ENCODE peak calls at places on chromosomes 4 and X, in seven cellular contexts. One of them, this sample, is unnamed.

GRCh38 chr4:184351560-184352451 is 122.5 kb downstream of the IRF2 start:
- DNase-seq in iris pigment epithelial cell: no peak
- DNase-seq in stimulated activated CD4-positive, alpha-beta T cell treated with anti-CD3 and anti-CD28 coated beads, Interleukin-15, amount 100 ng/mL, for 1 hour: no peak
- DNase-seq in amygdala: no peak
- DNase-seq in T-helper 22 cell: no peak
- DNase-seq in non-pigmented ciliary epithelial cell: no peak
- DNase-seq in NCI-H774: no peak
- DNase-seq in this sample: no peak

GRCh38 chrX:55039471-55039870 is 8.7 kb upstream of the ALAS2 start:
- DNase-seq in iris pigment epithelial cell: no peak
- DNase-seq in stimulated activated CD4-positive, alpha-beta T cell treated with anti-CD3 and anti-CD28 coated beads, Interleukin-15, amount 100 ng/mL, for 1 hour: no peak
- DNase-seq in amygdala: no peak
- DNase-seq in T-helper 22 cell: no peak
- DNase-seq in non-pigmented ciliary epithelial cell: no peak
- DNase-seq in NCI-H774: no peak
- DNase-seq in this sample: no peak

GRCh38 chr4:99657801-99658200 is at the start of gene C4orf54:
- DNase-seq in iris pigment epithelial cell: no peak
- DNase-seq in stimulated activated CD4-positive, alpha-beta T cell treated with anti-CD3 and anti-CD28 coated beads, Interleukin-15, amount 100 ng/mL, for 1 hour: no peak
- DNase-seq in amygdala: no peak
- DNase-seq in T-helper 22 cell: no peak
- DNase-seq in non-pigmented ciliary epithelial cell: no peak
- DNase-seq in NCI-H774: no peak
- DNase-seq in this sample: no peak

GRCh38 chr4:157012781-157013180 is 41.2 kb upstream of the PDGFC start:
- DNase-seq in iris pigment epithelial cell: peak; percentile 87
- DNase-seq in stimulated activated CD4-positive, alpha-beta T cell treated with anti-CD3 and anti-CD28 coated beads, Interleukin-15, amount 100 ng/mL, for 1 hour: no peak
- DNase-seq in amygdala: no peak
- DNase-seq in T-helper 22 cell: no peak
- DNase-seq in non-pigmented ciliary epithelial cell: no peak
- DNase-seq in NCI-H774: no peak
- DNase-seq in this sample: no peak

GRCh38 chr4:83581411-83582288 is 45.7 kb downstream of the GPAT3 start:
- DNase-seq in iris pigment epithelial cell: no peak
- DNase-seq in stimulated activated CD4-positive, alpha-beta T cell treated with anti-CD3 and anti-CD28 coated beads, Interleukin-15, amount 100 ng/mL, for 1 hour: no peak
- DNase-seq in amygdala: no peak
- DNase-seq in T-helper 22 cell: no peak
- DNase-seq in non-pigmented ciliary epithelial cell: no peak
- DNase-seq in NCI-H774: no peak
- DNase-seq in this sample: no peak

GRCh38 chr4:54852061-54852460 is 194.3 kb downstream of the KIT start:
- DNase-seq in iris pigment epithelial cell: no peak
- DNase-seq in stimulated activated CD4-positive, alpha-beta T cell treated with anti-CD3 and anti-CD28 coated beads, Interleukin-15, amount 100 ng/mL, for 1 hour: no peak
- DNase-seq in amygdala: peak; percentile 11
- DNase-seq in T-helper 22 cell: no peak
- DNase-seq in non-pigmented ciliary epithelial cell: no peak
- DNase-seq in NCI-H774: no peak
- DNase-seq in this sample: no peak

GRCh38 chrX:133999013-133999705 is 13.8 kb upstream of the GPC3 start:
- DNase-seq in iris pigment epithelial cell: no peak
- DNase-seq in stimulated activated CD4-positive, alpha-beta T cell treated with anti-CD3 and anti-CD28 coated beads, Interleukin-15, amount 100 ng/mL, for 1 hour: no peak
- DNase-seq in amygdala: no peak
- DNase-seq in T-helper 22 cell: no peak
- DNase-seq in non-pigmented ciliary epithelial cell: no peak
- DNase-seq in NCI-H774: no peak
- DNase-seq in this sample: no peak

GRCh38 chrX:2425281-2426071 is 75.3 kb downstream of the DHRSX start:
- DNase-seq in iris pigment epithelial cell: no peak
- DNase-seq in stimulated activated CD4-positive, alpha-beta T cell treated with anti-CD3 and anti-CD28 coated beads, Interleukin-15, amount 100 ng/mL, for 1 hour: no peak
- DNase-seq in amygdala: no peak
- DNase-seq in T-helper 22 cell: no peak
- DNase-seq in non-pigmented ciliary epithelial cell: no peak
- DNase-seq in NCI-H774: no peak
- DNase-seq in this sample: no peak

GRCh38 chr4:169311643-169312365 is 41.0 kb upstream of the SH3RF1 start:
- DNase-seq in iris pigment epithelial cell: peak; percentile 66
- DNase-seq in stimulated activated CD4-positive, alpha-beta T cell treated with anti-CD3 and anti-CD28 coated beads, Interleukin-15, amount 100 ng/mL, for 1 hour: no peak
- DNase-seq in amygdala: no peak
- DNase-seq in T-helper 22 cell: no peak
- DNase-seq in non-pigmented ciliary epithelial cell: no peak
- DNase-seq in NCI-H774: no peak
- DNase-seq in this sample: peak; percentile 59

GRCh38 chr4:59388359-59388758 is 1811.8 kb upstream of the ADGRL3 start:
- DNase-seq in iris pigment epithelial cell: no peak
- DNase-seq in stimulated activated CD4-positive, alpha-beta T cell treated with anti-CD3 and anti-CD28 coated beads, Interleukin-15, amount 100 ng/mL, for 1 hour: no peak
- DNase-seq in amygdala: no peak
- DNase-seq in T-helper 22 cell: no peak
- DNase-seq in non-pigmented ciliary epithelial cell: no peak
- DNase-seq in NCI-H774: no peak
- DNase-seq in this sample: no peak

GRCh38 chr4:48380583-48381167 is 39.3 kb downstream of the SLAIN2 start:
- DNase-seq in iris pigment epithelial cell: no peak
- DNase-seq in stimulated activated CD4-positive, alpha-beta T cell treated with anti-CD3 and anti-CD28 coated beads, Interleukin-15, amount 100 ng/mL, for 1 hour: no peak
- DNase-seq in amygdala: no peak
- DNase-seq in T-helper 22 cell: no peak
- DNase-seq in non-pigmented ciliary epithelial cell: no peak
- DNase-seq in NCI-H774: no peak
- DNase-seq in this sample: no peak

GRCh38 chr4:122744229-122744628 is 11.7 kb downstream of the BBS12 start:
- DNase-seq in iris pigment epithelial cell: peak; percentile 95
- DNase-seq in stimulated activated CD4-positive, alpha-beta T cell treated with anti-CD3 and anti-CD28 coated beads, Interleukin-15, amount 100 ng/mL, for 1 hour: no peak
- DNase-seq in amygdala: no peak
- DNase-seq in T-helper 22 cell: no peak
- DNase-seq in non-pigmented ciliary epithelial cell: no peak
- DNase-seq in NCI-H774: no peak
- DNase-seq in this sample: no peak

GRCh38 chrX:103398321-103398937 is 22.1 kb downstream of the BEX3 start:
- DNase-seq in iris pigment epithelial cell: peak; percentile 86
- DNase-seq in stimulated activated CD4-positive, alpha-beta T cell treated with anti-CD3 and anti-CD28 coated beads, Interleukin-15, amount 100 ng/mL, for 1 hour: no peak
- DNase-seq in amygdala: no peak
- DNase-seq in T-helper 22 cell: no peak
- DNase-seq in non-pigmented ciliary epithelial cell: peak; percentile 55
- DNase-seq in NCI-H774: no peak
- DNase-seq in this sample: no peak

GRCh38 chr4:72152731-72153130 is 120.9 kb downstream of the NPFFR2 start:
- DNase-seq in iris pigment epithelial cell: no peak
- DNase-seq in stimulated activated CD4-positive, alpha-beta T cell treated with anti-CD3 and anti-CD28 coated beads, Interleukin-15, amount 100 ng/mL, for 1 hour: no peak
- DNase-seq in amygdala: no peak
- DNase-seq in T-helper 22 cell: no peak
- DNase-seq in non-pigmented ciliary epithelial cell: no peak
- DNase-seq in NCI-H774: no peak
- DNase-seq in this sample: no peak

GRCh38 chr4:109993116-109993515 is 80.4 kb downstream of the EGF start:
- DNase-seq in iris pigment epithelial cell: no peak
- DNase-seq in stimulated activated CD4-positive, alpha-beta T cell treated with anti-CD3 and anti-CD28 coated beads, Interleukin-15, amount 100 ng/mL, for 1 hour: no peak
- DNase-seq in amygdala: no peak
- DNase-seq in T-helper 22 cell: no peak
- DNase-seq in non-pigmented ciliary epithelial cell: no peak
- DNase-seq in NCI-H774: no peak
- DNase-seq in this sample: no peak

GRCh38 chrX:55057691-55058249 is 17.1 kb upstream of the PAGE2B start:
- DNase-seq in iris pigment epithelial cell: peak; percentile 34
- DNase-seq in stimulated activated CD4-positive, alpha-beta T cell treated with anti-CD3 and anti-CD28 coated beads, Interleukin-15, amount 100 ng/mL, for 1 hour: no peak
- DNase-seq in amygdala: no peak
- DNase-seq in T-helper 22 cell: no peak
- DNase-seq in non-pigmented ciliary epithelial cell: no peak
- DNase-seq in NCI-H774: no peak
- DNase-seq in this sample: no peak

GRCh38 chr4:156969136-156969535 is 2.5 kb downstream of the PDGFC start:
- DNase-seq in iris pigment epithelial cell: no peak
- DNase-seq in stimulated activated CD4-positive, alpha-beta T cell treated with anti-CD3 and anti-CD28 coated beads, Interleukin-15, amount 100 ng/mL, for 1 hour: no peak
- DNase-seq in amygdala: no peak
- DNase-seq in T-helper 22 cell: no peak
- DNase-seq in non-pigmented ciliary epithelial cell: no peak
- DNase-seq in NCI-H774: no peak
- DNase-seq in this sample: no peak

GRCh38 chr4:158671915-158672806 is at the start of gene ETFDH:
- DNase-seq in iris pigment epithelial cell: peak; percentile 100
- DNase-seq in stimulated activated CD4-positive, alpha-beta T cell treated with anti-CD3 and anti-CD28 coated beads, Interleukin-15, amount 100 ng/mL, for 1 hour: peak; percentile 97
- DNase-seq in amygdala: peak; percentile 99
- DNase-seq in T-helper 22 cell: peak; percentile 98
- DNase-seq in non-pigmented ciliary epithelial cell: peak; percentile 97
- DNase-seq in NCI-H774: peak; percentile 93
- DNase-seq in this sample: peak; percentile 99

GRCh38 chr4:80732010-80732409 is 298.5 kb upstream of the BMP3 start:
- DNase-seq in iris pigment epithelial cell: peak; percentile 41
- DNase-seq in stimulated activated CD4-positive, alpha-beta T cell treated with anti-CD3 and anti-CD28 coated beads, Interleukin-15, amount 100 ng/mL, for 1 hour: no peak
- DNase-seq in amygdala: no peak
- DNase-seq in T-helper 22 cell: no peak
- DNase-seq in non-pigmented ciliary epithelial cell: peak; percentile 18
- DNase-seq in NCI-H774: no peak
- DNase-seq in this sample: no peak

GRCh38 chr4:140993350-140993749 is 139.9 kb downstream of the RNF150 start:
- DNase-seq in iris pigment epithelial cell: no peak
- DNase-seq in stimulated activated CD4-positive, alpha-beta T cell treated with anti-CD3 and anti-CD28 coated beads, Interleukin-15, amount 100 ng/mL, for 1 hour: no peak
- DNase-seq in amygdala: no peak
- DNase-seq in T-helper 22 cell: no peak
- DNase-seq in non-pigmented ciliary epithelial cell: no peak
- DNase-seq in NCI-H774: no peak
- DNase-seq in this sample: no peak

GRCh38 chr4:152094851-152095700 is 334.3 kb upstream of the GATB start:
- DNase-seq in iris pigment epithelial cell: peak; percentile 21
- DNase-seq in stimulated activated CD4-positive, alpha-beta T cell treated with anti-CD3 and anti-CD28 coated beads, Interleukin-15, amount 100 ng/mL, for 1 hour: no peak
- DNase-seq in amygdala: no peak
- DNase-seq in T-helper 22 cell: no peak
- DNase-seq in non-pigmented ciliary epithelial cell: peak; percentile 36
- DNase-seq in NCI-H774: peak; percentile 50
- DNase-seq in this sample: no peak

GRCh38 chrX:39823848-39824247 is 273.9 kb downstream of the BCOR start:
- DNase-seq in iris pigment epithelial cell: no peak
- DNase-seq in stimulated activated CD4-positive, alpha-beta T cell treated with anti-CD3 and anti-CD28 coated beads, Interleukin-15, amount 100 ng/mL, for 1 hour: no peak
- DNase-seq in amygdala: no peak
- DNase-seq in T-helper 22 cell: no peak
- DNase-seq in non-pigmented ciliary epithelial cell: no peak
- DNase-seq in NCI-H774: no peak
- DNase-seq in this sample: no peak

GRCh38 chr4:185194924-185195632 is 8.7 kb downstream of the CFAP97 start:
- DNase-seq in iris pigment epithelial cell: no peak
- DNase-seq in stimulated activated CD4-positive, alpha-beta T cell treated with anti-CD3 and anti-CD28 coated beads, Interleukin-15, amount 100 ng/mL, for 1 hour: no peak
- DNase-seq in amygdala: no peak
- DNase-seq in T-helper 22 cell: no peak
- DNase-seq in non-pigmented ciliary epithelial cell: no peak
- DNase-seq in NCI-H774: no peak
- DNase-seq in this sample: no peak

GRCh38 chrX:21847342-21847741 is 7.9 kb downstream of the MBTPS2 start:
- DNase-seq in iris pigment epithelial cell: no peak
- DNase-seq in stimulated activated CD4-positive, alpha-beta T cell treated with anti-CD3 and anti-CD28 coated beads, Interleukin-15, amount 100 ng/mL, for 1 hour: no peak
- DNase-seq in amygdala: no peak
- DNase-seq in T-helper 22 cell: no peak
- DNase-seq in non-pigmented ciliary epithelial cell: no peak
- DNase-seq in NCI-H774: no peak
- DNase-seq in this sample: no peak

GRCh38 chr4:25160714-25161598 is 707 bp upstream of the SEPSECS start:
- DNase-seq in iris pigment epithelial cell: peak; percentile 17
- DNase-seq in stimulated activated CD4-positive, alpha-beta T cell treated with anti-CD3 and anti-CD28 coated beads, Interleukin-15, amount 100 ng/mL, for 1 hour: no peak
- DNase-seq in amygdala: no peak
- DNase-seq in T-helper 22 cell: no peak
- DNase-seq in non-pigmented ciliary epithelial cell: no peak
- DNase-seq in NCI-H774: peak; percentile 64
- DNase-seq in this sample: no peak

GRCh38 chrX:118156254-118156952 is 39.8 kb upstream of the KLHL13 start:
- DNase-seq in iris pigment epithelial cell: no peak
- DNase-seq in stimulated activated CD4-positive, alpha-beta T cell treated with anti-CD3 and anti-CD28 coated beads, Interleukin-15, amount 100 ng/mL, for 1 hour: no peak
- DNase-seq in amygdala: no peak
- DNase-seq in T-helper 22 cell: no peak
- DNase-seq in non-pigmented ciliary epithelial cell: no peak
- DNase-seq in NCI-H774: no peak
- DNase-seq in this sample: no peak

GRCh38 chr4:173119818-173120217 is 48.8 kb upstream of the GALNT7 start:
- DNase-seq in iris pigment epithelial cell: peak; percentile 26
- DNase-seq in stimulated activated CD4-positive, alpha-beta T cell treated with anti-CD3 and anti-CD28 coated beads, Interleukin-15, amount 100 ng/mL, for 1 hour: no peak
- DNase-seq in amygdala: no peak
- DNase-seq in T-helper 22 cell: no peak
- DNase-seq in non-pigmented ciliary epithelial cell: no peak
- DNase-seq in NCI-H774: no peak
- DNase-seq in this sample: no peak

GRCh38 chrX:124239911-124240310 is 92.5 kb upstream of the TEX13D start:
- DNase-seq in iris pigment epithelial cell: no peak
- DNase-seq in stimulated activated CD4-positive, alpha-beta T cell treated with anti-CD3 and anti-CD28 coated beads, Interleukin-15, amount 100 ng/mL, for 1 hour: no peak
- DNase-seq in amygdala: no peak
- DNase-seq in T-helper 22 cell: no peak
- DNase-seq in non-pigmented ciliary epithelial cell: no peak
- DNase-seq in NCI-H774: no peak
- DNase-seq in this sample: no peak

GRCh38 chr4:184039963-184040383 is 134.9 kb downstream of the STOX2 start:
- DNase-seq in iris pigment epithelial cell: no peak
- DNase-seq in stimulated activated CD4-positive, alpha-beta T cell treated with anti-CD3 and anti-CD28 coated beads, Interleukin-15, amount 100 ng/mL, for 1 hour: no peak
- DNase-seq in amygdala: peak; percentile 4
- DNase-seq in T-helper 22 cell: no peak
- DNase-seq in non-pigmented ciliary epithelial cell: no peak
- DNase-seq in NCI-H774: no peak
- DNase-seq in this sample: peak; percentile 53

GRCh38 chr4:175090116-175090515 is 172.0 kb downstream of the ADAM29 start:
- DNase-seq in iris pigment epithelial cell: no peak
- DNase-seq in stimulated activated CD4-positive, alpha-beta T cell treated with anti-CD3 and anti-CD28 coated beads, Interleukin-15, amount 100 ng/mL, for 1 hour: no peak
- DNase-seq in amygdala: no peak
- DNase-seq in T-helper 22 cell: no peak
- DNase-seq in non-pigmented ciliary epithelial cell: no peak
- DNase-seq in NCI-H774: no peak
- DNase-seq in this sample: no peak

GRCh38 chr4:172104534-172104933 is 291.3 kb downstream of the GALNTL6 start:
- DNase-seq in iris pigment epithelial cell: peak; percentile 56
- DNase-seq in stimulated activated CD4-positive, alpha-beta T cell treated with anti-CD3 and anti-CD28 coated beads, Interleukin-15, amount 100 ng/mL, for 1 hour: no peak
- DNase-seq in amygdala: no peak
- DNase-seq in T-helper 22 cell: no peak
- DNase-seq in non-pigmented ciliary epithelial cell: peak; percentile 8
- DNase-seq in NCI-H774: no peak
- DNase-seq in this sample: no peak

GRCh38 chr4:12411072-12411471 is 982.4 kb upstream of the HS3ST1 start:
- DNase-seq in iris pigment epithelial cell: no peak
- DNase-seq in stimulated activated CD4-positive, alpha-beta T cell treated with anti-CD3 and anti-CD28 coated beads, Interleukin-15, amount 100 ng/mL, for 1 hour: no peak
- DNase-seq in amygdala: no peak
- DNase-seq in T-helper 22 cell: no peak
- DNase-seq in non-pigmented ciliary epithelial cell: no peak
- DNase-seq in NCI-H774: no peak
- DNase-seq in this sample: no peak

GRCh38 chr4:87399148-87399547 is 8.2 kb upstream of the HSD17B11 start:
- DNase-seq in iris pigment epithelial cell: no peak
- DNase-seq in stimulated activated CD4-positive, alpha-beta T cell treated with anti-CD3 and anti-CD28 coated beads, Interleukin-15, amount 100 ng/mL, for 1 hour: no peak
- DNase-seq in amygdala: no peak
- DNase-seq in T-helper 22 cell: no peak
- DNase-seq in non-pigmented ciliary epithelial cell: no peak
- DNase-seq in NCI-H774: no peak
- DNase-seq in this sample: peak; percentile 55

GRCh38 chrX:151393514-151393913 is 3.5 kb upstream of the VMA21 start:
- DNase-seq in iris pigment epithelial cell: no peak
- DNase-seq in stimulated activated CD4-positive, alpha-beta T cell treated with anti-CD3 and anti-CD28 coated beads, Interleukin-15, amount 100 ng/mL, for 1 hour: peak; percentile 22
- DNase-seq in amygdala: no peak
- DNase-seq in T-helper 22 cell: peak; percentile 56
- DNase-seq in non-pigmented ciliary epithelial cell: no peak
- DNase-seq in NCI-H774: peak; percentile 10
- DNase-seq in this sample: peak; percentile 50

GRCh38 chr4:189763573-189763972 is 177.1 kb upstream of the FRG1 start:
- DNase-seq in iris pigment epithelial cell: no peak
- DNase-seq in stimulated activated CD4-positive, alpha-beta T cell treated with anti-CD3 and anti-CD28 coated beads, Interleukin-15, amount 100 ng/mL, for 1 hour: no peak
- DNase-seq in amygdala: no peak
- DNase-seq in T-helper 22 cell: no peak
- DNase-seq in non-pigmented ciliary epithelial cell: no peak
- DNase-seq in NCI-H774: no peak
- DNase-seq in this sample: no peak

GRCh38 chr4:2954358-2955185 is 8.6 kb downstream of the NOP14 start:
- DNase-seq in iris pigment epithelial cell: no peak
- DNase-seq in stimulated activated CD4-positive, alpha-beta T cell treated with anti-CD3 and anti-CD28 coated beads, Interleukin-15, amount 100 ng/mL, for 1 hour: no peak
- DNase-seq in amygdala: no peak
- DNase-seq in T-helper 22 cell: peak; percentile 50
- DNase-seq in non-pigmented ciliary epithelial cell: no peak
- DNase-seq in NCI-H774: no peak
- DNase-seq in this sample: no peak

This sample was measured in ecto neural progenitor cell.